ENCODE peak calls at places on chromosomes 11 and 22, in eight cellular contexts. N is endodermal cell; E is GM23248; V is K562; K is mammary epithelial cell; Q is adrenal gland; W is spleen; U is CD4-positive, CD25-positive, alpha-beta regulatory T cell. P is an unnamed sample.

GRCh38 chr11:10858505-10859360 is 880 bp upstream of the ZBED5 start:
- DNase-seq in N (peak; percentile 86), E (peak; percentile 80), V (peak; percentile 68), K (no peak), Q (peak; percentile 62), W (peak; percentile 92), U (peak; percentile 54), P (peak; percentile 57)

GRCh38 chr22:30694171-30694637 is 470 bp upstream of the OSBP2 start:
- DNase-seq in N (peak; percentile 88), E (peak; percentile 62), V (no peak), K (peak; percentile 21), Q (peak; percentile 83), W (peak; percentile 83), U (peak; percentile 52), P (peak; percentile 83)

GRCh38 chr11:64292458-64293254 is 1.6 kb downstream of the KCNK4 start:
- DNase-seq in N (no peak), E (no peak), V (no peak), K (no peak), Q (no peak), W (no peak), U (no peak), P (no peak)

GRCh38 chr11:66420671-66421476 is at the start of gene NPAS4:
- DNase-seq in N (no peak), E (no peak), V (no peak), K (no peak), Q (no peak), W (no peak), U (no peak), P (peak; percentile 90)

GRCh38 chr11:64887757-64888405 is 9.5 kb upstream of the EHD1 start:
- DNase-seq in N (peak; percentile 96), E (peak; percentile 76), V (peak; percentile 92), K (peak; percentile 49), Q (peak; percentile 79), W (peak; percentile 98), U (peak; percentile 85), P (peak; percentile 83)

GRCh38 chr11:36713715-36714114 is 115.7 kb upstream of the RAG2 start:
- DNase-seq in N (no peak), E (no peak), V (no peak), K (no peak), Q (peak; percentile 11), W (no peak), U (no peak), P (no peak)

GRCh38 chr11:71478216-71478840 is 25.3 kb downstream of the NADSYN1 start:
- DNase-seq in N (no peak), E (no peak), V (no peak), K (no peak), Q (no peak), W (peak; percentile 68), U (no peak), P (no peak)

GRCh38 chr11:70729949-70730348 is 331.6 kb downstream of the CTTN start:
- DNase-seq in N (no peak), E (no peak), V (no peak), K (no peak), Q (no peak), W (peak; percentile 29), U (no peak), P (no peak)

GRCh38 chr11:24697722-24698121 is 200.9 kb downstream of the LUZP2 start:
- DNase-seq in N (no peak), E (peak; percentile 6), V (no peak), K (peak; percentile 30), Q (no peak), W (no peak), U (no peak), P (no peak)

DNA sequence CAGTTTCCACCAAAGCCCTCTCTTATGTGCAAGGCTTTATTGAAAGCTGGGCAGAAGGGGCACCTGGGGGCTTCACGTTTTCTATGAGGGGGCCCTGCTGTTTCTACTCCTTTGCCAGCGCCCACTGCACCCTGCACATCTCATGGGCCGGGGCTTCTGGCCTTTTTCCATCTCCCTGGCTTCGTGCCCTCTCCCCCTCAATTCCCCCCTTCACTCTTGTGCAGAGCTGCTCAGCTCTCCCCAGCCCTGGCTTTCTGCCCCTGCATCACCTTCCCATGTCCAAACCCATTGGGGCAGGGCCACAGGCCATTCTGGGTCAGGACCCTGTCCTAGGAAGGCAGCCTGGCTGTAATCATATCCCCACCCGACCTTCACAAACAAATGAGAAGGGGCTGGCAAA is 36.5 kb downstream of the MCM5 start:
- DNase-seq in N (no peak), E (no peak), V (no peak), K (no peak), Q (no peak), W (no peak), U (no peak), P (no peak)
- H3K27me3 ChIP-seq in N (no peaks in the 10 kb centered on the region), E (no peaks in the 10 kb centered on the region), V (no peaks in the 10 kb centered on the region), K (no peaks in the 10 kb centered on the region), Q (no peaks in the 10 kb centered on the region), W (no peaks in the 10 kb centered on the region), U (no peaks in the 10 kb centered on the region), P (no peaks in the 10 kb centered on the region)

DNA sequence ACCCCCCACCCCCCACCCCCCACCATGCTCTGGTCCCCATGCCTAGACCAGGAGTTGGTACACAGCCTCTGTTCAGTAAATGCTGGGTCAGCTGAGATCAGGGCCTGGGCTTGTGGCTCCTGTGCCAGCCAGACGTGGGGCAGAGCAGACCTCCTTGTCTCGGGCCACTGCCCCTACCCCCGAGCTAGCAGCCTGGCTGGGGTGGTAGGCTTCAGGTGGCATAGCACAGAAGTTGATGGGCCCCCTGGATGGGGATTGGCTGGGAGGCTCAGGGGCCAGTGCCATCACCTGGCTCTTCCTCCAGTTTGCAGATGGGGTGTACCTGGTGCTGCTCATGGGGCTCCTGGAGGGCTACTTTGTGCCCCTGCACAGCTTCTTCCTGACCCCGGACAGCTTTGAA is 139.9 kb downstream of the PARVA start:
- DNase-seq in N (no peak), E (no peak), V (no peak), K (no peak), Q (no peak), W (no peak), U (no peak), P (no peak)
- H3K27ac ChIP-seq in N (no peak overlapping the region), E (no peak overlapping the region), V (no peak overlapping the region), K (no peak overlapping the region), Q (no peak overlapping the region), W (no peak overlapping the region), U (no peak overlapping the region), P (no peak overlapping the region)

DNA sequence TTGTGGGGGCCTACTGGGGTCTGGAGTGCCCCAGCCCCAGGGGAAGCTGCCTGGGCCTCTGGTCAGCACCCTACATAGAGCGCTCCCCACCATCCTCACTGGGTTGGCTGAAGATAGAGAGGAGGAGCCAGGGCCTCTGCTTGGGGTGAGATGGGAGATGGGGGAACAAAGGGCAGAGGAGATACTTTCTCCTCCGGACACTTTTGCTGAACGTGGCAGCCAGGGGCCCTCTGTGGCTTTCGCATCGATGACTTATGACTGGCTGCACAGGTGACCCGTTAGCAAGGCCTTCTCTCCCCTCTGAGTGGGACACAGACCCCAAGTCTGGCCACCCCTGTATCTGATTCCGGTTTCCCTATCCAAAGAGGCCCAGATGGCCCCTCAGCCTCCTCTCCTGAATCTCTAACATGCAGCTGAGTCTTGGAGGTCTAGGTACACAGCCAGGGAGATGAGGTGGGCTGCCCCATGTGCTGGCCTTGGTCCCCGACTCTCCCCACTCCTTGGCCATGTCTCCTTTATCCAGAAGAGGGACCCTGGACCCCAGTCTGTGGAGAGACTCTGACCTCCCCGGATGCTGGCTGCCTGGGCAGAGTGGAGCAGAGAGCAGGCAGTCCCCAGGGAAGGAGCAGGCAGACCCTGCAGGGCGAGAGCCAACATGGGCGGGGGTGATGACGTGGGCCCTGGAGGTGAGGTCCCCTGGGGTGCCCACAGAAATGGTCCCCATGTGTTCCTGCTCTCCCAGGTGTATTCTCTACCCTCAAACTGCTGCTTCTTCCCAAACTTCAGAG is 59.3 kb upstream of the NECTIN1 start:
- DNase-seq in N (no peak), E (no peak), V (no peak), K (no peak), Q (no peak), W (peak; percentile 66), U (no peak), P (no peak)
- H3K27me3 ChIP-seq in N (peaks cover 6% of the 10 kb centered on the region), E (no peaks in the 10 kb centered on the region), V (peaks cover 2% of the 10 kb centered on the region), K (peaks cover 1% of the 10 kb centered on the region), Q (no peaks in the 10 kb centered on the region), W (no peaks in the 10 kb centered on the region), U (no peaks in the 10 kb centered on the region), P (no peaks in the 10 kb centered on the region)

GRCh38 chr11:128271401-128271800 is 316.0 kb downstream of the ETS1 start:
- DNase-seq in N (no peak), E (no peak), V (no peak), K (no peak), Q (no peak), W (no peak), U (peak; percentile 44), P (no peak)
- H3K27ac ChIP-seq in N (no peak overlapping the region), E (no peak overlapping the region), V (no peak overlapping the region), K (peak overlapping the region; percentile 3), Q (no peak overlapping the region), W (peak overlapping the region; percentile 49), U (peak overlapping the region; percentile 29), P (no peak overlapping the region)

GRCh38 chr11:2704356-2704755 is 4.6 kb upstream of the KCNQ1OT1 start:
- DNase-seq in N (no peak), E (no peak), V (no peak), K (no peak), Q (no peak), W (peak; percentile 38), U (no peak), P (no peak)
- H3K27me3 ChIP-seq in N (no peaks in the 10 kb centered on the region), E (peaks cover 18% of the 10 kb centered on the region), V (no peaks in the 10 kb centered on the region), K (no peaks in the 10 kb centered on the region), Q (no peaks in the 10 kb centered on the region), W (no peaks in the 10 kb centered on the region), U (no peaks in the 10 kb centered on the region), P (no peaks in the 10 kb centered on the region)

GRCh38 chr11:57460756-57461749 is 725 bp downstream of the RTN4RL2 start:
- DNase-seq in N (peak; percentile 82), E (no peak), V (no peak), K (no peak), Q (no peak), W (peak; percentile 82), U (no peak), P (no peak)

GRCh38 chr11:57461841-57462489 is 1.6 kb downstream of the RTN4RL2 start:
- DNase-seq in N (no peak), E (no peak), V (no peak), K (no peak), Q (no peak), W (no peak), U (no peak), P (no peak)

GRCh38 chr11:57464343-57465181 is 4.2 kb downstream of the RTN4RL2 start:
- DNase-seq in N (peak; percentile 51), E (no peak), V (peak; percentile 29), K (peak; percentile 32), Q (no peak), W (no peak), U (no peak), P (peak; percentile 79)

GRCh38 chr11:57462597-57462996 is 2.3 kb downstream of the RTN4RL2 start:
- DNase-seq in N (no peak), E (no peak), V (no peak), K (no peak), Q (no peak), W (no peak), U (no peak), P (no peak)

GRCh38 chr11:57463596-57464342 is 3.4 kb downstream of the RTN4RL2 start:
- DNase-seq in N (no peak), E (no peak), V (no peak), K (no peak), Q (no peak), W (no peak), U (no peak), P (no peak)
- H3K27ac ChIP-seq in N (peak overlapping the region; percentile 63), E (no peak overlapping the region), V (no peak overlapping the region), K (no peak overlapping the region), Q (no peak overlapping the region), W (no peak overlapping the region), U (no peak overlapping the region), P (no peak overlapping the region)

GRCh38 chr11:68661697-68662603 is 22.4 kb upstream of the GAL start:
- DNase-seq in N (no peak), E (no peak), V (no peak), K (no peak), Q (no peak), W (peak; percentile 43), U (no peak), P (no peak)
- H3K27me3 ChIP-seq in N (no peaks in the 10 kb centered on the region), E (peaks cover 35% of the 10 kb centered on the region), V (peaks cover 40% of the 10 kb centered on the region), K (peaks cover under 1% of the 10 kb centered on the region), Q (peaks cover 4% of the 10 kb centered on the region), W (no peaks in the 10 kb centered on the region), U (no peaks in the 10 kb centered on the region), P (no peaks in the 10 kb centered on the region)